ENCODE peak calls at places on chromosomes 5 and 9, in nine cellular contexts. One of them, this sample, is unnamed.
A peak's percentile ranks its signal among the peaks of the same experiment; 100 is the strongest.

GRCh38 chr9:21542780-21543179 is 60.7 kb upstream of the IFNE start:
- DNase-seq in HCT116: no peak
- DNase-seq in tibial artery: no peak
- DNase-seq in PC-9: no peak
- DNase-seq in small intestine: no peak
- DNase-seq in heart left ventricle: no peak
- DNase-seq in mesendoderm: no peak
- DNase-seq in GM23248: peak; percentile 26
- DNase-seq in aorta: no peak
- DNase-seq in this sample: no peak

GRCh38 chr9:35753466-35753865 is 610 bp downstream of the MSMP start:
- DNase-seq in HCT116: no peak
- DNase-seq in tibial artery: no peak
- DNase-seq in PC-9: no peak
- DNase-seq in small intestine: no peak
- DNase-seq in heart left ventricle: no peak
- DNase-seq in mesendoderm: no peak
- DNase-seq in GM23248: no peak
- DNase-seq in aorta: no peak
- DNase-seq in this sample: no peak

GRCh38 chr5:177471610-177472356 is 1.7 kb downstream of the DBN1 start:
- DNase-seq in HCT116: no peak
- DNase-seq in tibial artery: peak; percentile 82
- DNase-seq in PC-9: no peak
- DNase-seq in small intestine: no peak
- DNase-seq in heart left ventricle: no peak
- DNase-seq in mesendoderm: no peak
- DNase-seq in GM23248: peak; percentile 91
- DNase-seq in aorta: peak; percentile 88
- DNase-seq in this sample: peak; percentile 63

GRCh38 chr5:174972291-174972690 is 247.9 kb downstream of the MSX2 start:
- DNase-seq in HCT116: no peak
- DNase-seq in tibial artery: no peak
- DNase-seq in PC-9: peak; percentile 64
- DNase-seq in small intestine: peak; percentile 92
- DNase-seq in heart left ventricle: no peak
- DNase-seq in mesendoderm: no peak
- DNase-seq in GM23248: no peak
- DNase-seq in aorta: no peak
- DNase-seq in this sample: no peak

GRCh38 chr5:66596791-66597757 is 881 bp downstream of the MAST4 start:
- DNase-seq in HCT116: no peak
- DNase-seq in tibial artery: no peak
- DNase-seq in PC-9: no peak
- DNase-seq in small intestine: no peak
- DNase-seq in heart left ventricle: peak; percentile 73
- DNase-seq in mesendoderm: peak; percentile 34
- DNase-seq in GM23248: peak; percentile 72
- DNase-seq in aorta: peak; percentile 80
- DNase-seq in this sample: peak; percentile 83

GRCh38 chr9:94016744-94017143 is 61.6 kb upstream of the BARX1 start:
- DNase-seq in HCT116: no peak
- DNase-seq in tibial artery: no peak
- DNase-seq in PC-9: no peak
- DNase-seq in small intestine: peak; percentile 60
- DNase-seq in heart left ventricle: no peak
- DNase-seq in mesendoderm: no peak
- DNase-seq in GM23248: no peak
- DNase-seq in aorta: no peak
- DNase-seq in this sample: no peak

GRCh38 chr9:100933656-100934055 is 94.9 kb upstream of the PLPPR1 start:
- DNase-seq in HCT116: no peak
- DNase-seq in tibial artery: no peak
- DNase-seq in PC-9: no peak
- DNase-seq in small intestine: no peak
- DNase-seq in heart left ventricle: no peak
- DNase-seq in mesendoderm: no peak
- DNase-seq in GM23248: peak; percentile 45
- DNase-seq in aorta: no peak
- DNase-seq in this sample: no peak

GRCh38 chr9:116701940-116702642 is 15.0 kb downstream of the TRIM32 start:
- DNase-seq in HCT116: no peak
- DNase-seq in tibial artery: no peak
- DNase-seq in PC-9: peak; percentile 56
- DNase-seq in small intestine: no peak
- DNase-seq in heart left ventricle: no peak
- DNase-seq in mesendoderm: no peak
- DNase-seq in GM23248: peak; percentile 26
- DNase-seq in aorta: no peak
- DNase-seq in this sample: no peak

GRCh38 chr5:88702328-88702727 is 180.7 kb downstream of the MEF2C start:
- DNase-seq in HCT116: no peak
- DNase-seq in tibial artery: no peak
- DNase-seq in PC-9: no peak
- DNase-seq in small intestine: no peak
- DNase-seq in heart left ventricle: no peak
- DNase-seq in mesendoderm: peak; percentile 12
- DNase-seq in GM23248: no peak
- DNase-seq in aorta: no peak
- DNase-seq in this sample: no peak

GRCh38 chr5:132459983-132460834 is 30.4 kb downstream of the IRF1 start:
- DNase-seq in HCT116: no peak
- DNase-seq in tibial artery: peak; percentile 62
- DNase-seq in PC-9: no peak
- DNase-seq in small intestine: peak; percentile 92
- DNase-seq in heart left ventricle: no peak
- DNase-seq in mesendoderm: peak; percentile 55
- DNase-seq in GM23248: no peak
- DNase-seq in aorta: no peak
- DNase-seq in this sample: no peak

GRCh38 chr9:133120343-133121199 is 469 bp downstream of the RALGDS start:
- DNase-seq in HCT116: no peak
- DNase-seq in tibial artery: no peak
- DNase-seq in PC-9: no peak
- DNase-seq in small intestine: no peak
- DNase-seq in heart left ventricle: no peak
- DNase-seq in mesendoderm: no peak
- DNase-seq in GM23248: peak; percentile 29
- DNase-seq in aorta: peak; percentile 83
- DNase-seq in this sample: no peak

GRCh38 chr5:157266286-157267007 is 524 bp downstream of the CYFIP2 start:
- DNase-seq in HCT116: no peak
- DNase-seq in tibial artery: no peak
- DNase-seq in PC-9: no peak
- DNase-seq in small intestine: peak; percentile 39
- DNase-seq in heart left ventricle: peak; percentile 65
- DNase-seq in mesendoderm: peak; percentile 49
- DNase-seq in GM23248: peak; percentile 8
- DNase-seq in aorta: peak; percentile 79
- DNase-seq in this sample: peak; percentile 81

GRCh38 chr5:109645591-109646236 is 44.0 kb upstream of the MAN2A1 start:
- DNase-seq in HCT116: no peak
- DNase-seq in tibial artery: no peak
- DNase-seq in PC-9: no peak
- DNase-seq in small intestine: no peak
- DNase-seq in heart left ventricle: no peak
- DNase-seq in mesendoderm: peak; percentile 91
- DNase-seq in GM23248: no peak
- DNase-seq in aorta: no peak
- DNase-seq in this sample: no peak

GRCh38 chr5:56950626-56951130 is 1.2 kb downstream of the MIER3 start:
- DNase-seq in HCT116: peak; percentile 13
- DNase-seq in tibial artery: peak; percentile 63
- DNase-seq in PC-9: peak; percentile 49
- DNase-seq in small intestine: peak; percentile 59
- DNase-seq in heart left ventricle: peak; percentile 80
- DNase-seq in mesendoderm: peak; percentile 75
- DNase-seq in GM23248: peak; percentile 91
- DNase-seq in aorta: peak; percentile 91
- DNase-seq in this sample: peak; percentile 81

GRCh38 chr5:102971693-102972293 is 148.1 kb downstream of the GIN1 start:
- DNase-seq in HCT116: peak; percentile 26
- DNase-seq in tibial artery: no peak
- DNase-seq in PC-9: no peak
- DNase-seq in small intestine: peak; percentile 5
- DNase-seq in heart left ventricle: no peak
- DNase-seq in mesendoderm: peak; percentile 9
- DNase-seq in GM23248: peak; percentile 80
- DNase-seq in aorta: no peak
- DNase-seq in this sample: no peak

GRCh38 chr9:132002827-132003704 is 76.6 kb downstream of the MED27 start:
- DNase-seq in HCT116: no peak
- DNase-seq in tibial artery: no peak
- DNase-seq in PC-9: no peak
- DNase-seq in small intestine: no peak
- DNase-seq in heart left ventricle: no peak
- DNase-seq in mesendoderm: no peak
- DNase-seq in GM23248: no peak
- DNase-seq in aorta: no peak
- DNase-seq in this sample: no peak

DNA sequence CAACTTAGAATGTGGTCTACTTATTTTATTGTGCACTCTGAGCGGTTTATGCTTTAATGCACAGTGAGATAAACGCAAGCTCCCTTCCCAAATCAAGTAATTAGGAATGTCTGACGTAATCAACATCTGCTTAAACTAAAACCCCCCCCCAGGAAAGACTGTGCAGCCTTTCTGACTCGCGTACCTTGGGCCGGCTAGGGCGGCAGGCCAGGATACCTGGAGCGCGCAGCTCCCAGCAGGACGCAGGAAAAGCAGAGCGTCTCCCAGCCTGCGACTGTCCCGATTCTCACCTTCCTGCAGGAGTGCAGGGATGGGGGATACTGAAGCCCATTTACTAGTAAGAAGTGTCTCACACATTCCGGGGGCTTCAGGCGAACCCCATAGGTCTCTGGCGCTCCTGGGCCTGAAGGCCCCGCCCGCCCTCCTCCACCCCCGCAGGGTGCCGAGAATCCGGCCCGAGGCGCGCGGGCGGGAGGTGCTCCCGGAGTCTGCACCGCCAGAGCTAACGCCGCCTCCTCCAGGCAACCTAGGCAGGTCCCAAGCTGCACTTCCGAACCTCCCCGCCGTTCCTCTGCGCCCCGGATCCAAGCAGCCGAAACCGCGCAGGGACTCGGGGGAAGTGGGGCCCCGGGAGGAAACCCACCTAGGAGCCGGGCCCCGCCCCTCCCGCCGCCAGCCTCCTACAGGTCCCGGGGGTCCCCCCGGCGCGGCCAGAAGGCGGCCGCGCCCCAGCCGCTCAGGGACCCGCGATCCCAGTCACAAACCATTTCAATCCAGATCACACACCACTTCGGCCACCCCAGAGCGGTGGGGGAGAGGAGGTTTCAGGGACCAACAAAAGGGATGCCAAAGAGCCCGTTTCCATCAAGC is 1.4 kb downstream of the ROR2 start:
- DNase-seq in HCT116: peak; percentile 65
- DNase-seq in tibial artery: no peak
- DNase-seq in PC-9: no peak
- DNase-seq in small intestine: peak; percentile 15
- DNase-seq in heart left ventricle: no peak
- DNase-seq in mesendoderm: peak; percentile 89
- DNase-seq in GM23248: peak; percentile 89
- DNase-seq in aorta: peak; percentile 77
- DNase-seq in this sample: peak; percentile 76
- H3K27ac ChIP-seq in HCT116: peak overlapping the region; percentile 78
- H3K27ac ChIP-seq in tibial artery: no peak overlapping the region
- H3K27ac ChIP-seq in PC-9: no peak overlapping the region
- H3K27ac ChIP-seq in small intestine: peak overlapping the region; percentile 55
- H3K27ac ChIP-seq in heart left ventricle: no peak overlapping the region
- H3K27ac ChIP-seq in mesendoderm: peak overlapping the region; percentile 94
- H3K27ac ChIP-seq in GM23248: peak overlapping the region; percentile 18
- H3K27ac ChIP-seq in aorta: no peak overlapping the region
- H3K27ac ChIP-seq in this sample: peak overlapping the region; percentile 63

GRCh38 chr9:19155106-19155999 is 28.1 kb upstream of the PLIN2 start:
- DNase-seq in HCT116: no peak
- DNase-seq in tibial artery: no peak
- DNase-seq in PC-9: no peak
- DNase-seq in small intestine: peak; percentile 51
- DNase-seq in heart left ventricle: no peak
- DNase-seq in mesendoderm: no peak
- DNase-seq in GM23248: no peak
- DNase-seq in aorta: no peak
- DNase-seq in this sample: no peak
- H3K4me1 ChIP-seq in HCT116: no peaks in the 10 kb centered on the region
- H3K4me1 ChIP-seq in tibial artery: no peaks in the 10 kb centered on the region
- H3K4me1 ChIP-seq in PC-9: no peaks in the 10 kb centered on the region
- H3K4me1 ChIP-seq in small intestine: peaks cover 2% of the 10 kb centered on the region
- H3K4me1 ChIP-seq in heart left ventricle: peaks cover 31% of the 10 kb centered on the region
- H3K4me1 ChIP-seq in mesendoderm: no peaks in the 10 kb centered on the region
- H3K4me1 ChIP-seq in GM23248: peaks cover 11% of the 10 kb centered on the region
- H3K4me1 ChIP-seq in aorta: no peaks in the 10 kb centered on the region
- H3K4me1 ChIP-seq in this sample: peaks cover 7% of the 10 kb centered on the region

GRCh38 chr9:127245637-127246164 is 18.9 kb upstream of the GARNL3 start:
- DNase-seq in HCT116: no peak
- DNase-seq in tibial artery: no peak
- DNase-seq in PC-9: no peak
- DNase-seq in small intestine: peak; percentile 67
- DNase-seq in heart left ventricle: no peak
- DNase-seq in mesendoderm: no peak
- DNase-seq in GM23248: no peak
- DNase-seq in aorta: no peak
- DNase-seq in this sample: no peak
- H3K27ac ChIP-seq in HCT116: no peak overlapping the region
- H3K27ac ChIP-seq in tibial artery: peak overlapping the region; percentile 9
- H3K27ac ChIP-seq in PC-9: no peak overlapping the region
- H3K27ac ChIP-seq in small intestine: peak overlapping the region; percentile 52
- H3K27ac ChIP-seq in heart left ventricle: peak overlapping the region; percentile 80
- H3K27ac ChIP-seq in mesendoderm: no peak overlapping the region
- H3K27ac ChIP-seq in GM23248: no peak overlapping the region
- H3K27ac ChIP-seq in aorta: no peak overlapping the region
- H3K27ac ChIP-seq in this sample: no peak overlapping the region

DNA sequence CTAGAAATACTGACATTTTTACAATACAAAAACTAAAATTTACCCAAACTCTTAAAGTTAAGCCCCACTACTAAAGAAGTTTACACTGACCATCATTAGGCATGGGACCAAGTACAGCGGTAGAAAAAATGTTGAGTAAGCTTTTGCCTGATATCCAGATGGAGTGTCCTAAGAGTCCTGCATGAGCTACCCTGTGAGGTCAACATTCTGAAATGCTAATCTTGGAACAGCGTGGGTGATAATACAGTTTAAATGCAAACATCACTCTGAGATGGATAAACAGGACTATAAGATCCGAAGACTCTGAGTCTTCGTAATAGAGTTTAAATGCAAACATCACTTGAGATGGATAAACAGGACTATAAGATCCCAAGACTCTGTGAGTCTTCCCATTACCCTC is 189.7 kb downstream of the DCP2 start:
- DNase-seq in HCT116: no peak
- DNase-seq in tibial artery: no peak
- DNase-seq in PC-9: no peak
- DNase-seq in small intestine: no peak
- DNase-seq in heart left ventricle: no peak
- DNase-seq in mesendoderm: no peak
- DNase-seq in GM23248: peak; percentile 63
- DNase-seq in aorta: no peak
- DNase-seq in this sample: no peak
- H3K4me1 ChIP-seq in HCT116: peaks cover 77% of the 10 kb centered on the region
- H3K4me1 ChIP-seq in tibial artery: peaks cover 6% of the 10 kb centered on the region
- H3K4me1 ChIP-seq in PC-9: peaks cover 38% of the 10 kb centered on the region
- H3K4me1 ChIP-seq in small intestine: no peaks in the 10 kb centered on the region
- H3K4me1 ChIP-seq in heart left ventricle: peaks cover 59% of the 10 kb centered on the region
- H3K4me1 ChIP-seq in mesendoderm: peaks cover 6% of the 10 kb centered on the region
- H3K4me1 ChIP-seq in GM23248: peaks cover 28% of the 10 kb centered on the region
- H3K4me1 ChIP-seq in aorta: no peaks in the 10 kb centered on the region
- H3K4me1 ChIP-seq in this sample: no peaks in the 10 kb centered on the region